ENCODE peak calls at places on chromosomes 3 and 15, in ten cellular contexts. One of them, this sample, is unnamed.

GRCh38 chr3:98525494-98525893 is 2.8 kb upstream of the CLDND1 start:
- DNase-seq in mesenchymal stem cell: no peak
- DNase-seq in CD8-positive, alpha-beta T cell: no peak
- DNase-seq in tibial artery: no peak
- DNase-seq in aorta: no peak
- DNase-seq in heart right ventricle: no peak
- DNase-seq in uterus: no peak
- DNase-seq in heart left ventricle: no peak
- DNase-seq in cardiac muscle cell: no peak
- DNase-seq in ovary: no peak
- DNase-seq in this sample: no peak

GRCh38 chr3:149151843-149152242 is 22.4 kb downstream of the HPS3 start:
- DNase-seq in mesenchymal stem cell: peak; percentile 91
- DNase-seq in CD8-positive, alpha-beta T cell: no peak
- DNase-seq in tibial artery: no peak
- DNase-seq in aorta: no peak
- DNase-seq in heart right ventricle: no peak
- DNase-seq in uterus: no peak
- DNase-seq in heart left ventricle: no peak
- DNase-seq in cardiac muscle cell: peak; percentile 68
- DNase-seq in ovary: no peak
- DNase-seq in this sample: no peak

GRCh38 chr3:53482227-53482626 is 12.2 kb upstream of the CACNA1D start:
- DNase-seq in mesenchymal stem cell: no peak
- DNase-seq in CD8-positive, alpha-beta T cell: no peak
- DNase-seq in tibial artery: no peak
- DNase-seq in aorta: no peak
- DNase-seq in heart right ventricle: no peak
- DNase-seq in uterus: no peak
- DNase-seq in heart left ventricle: no peak
- DNase-seq in cardiac muscle cell: no peak
- DNase-seq in ovary: no peak
- DNase-seq in this sample: no peak

GRCh38 chr3:4512895-4513616 is 19.9 kb downstream of the ITPR1 start:
- DNase-seq in mesenchymal stem cell: no peak
- DNase-seq in CD8-positive, alpha-beta T cell: no peak
- DNase-seq in tibial artery: no peak
- DNase-seq in aorta: no peak
- DNase-seq in heart right ventricle: no peak
- DNase-seq in uterus: no peak
- DNase-seq in heart left ventricle: no peak
- DNase-seq in cardiac muscle cell: peak; percentile 51
- DNase-seq in ovary: no peak
- DNase-seq in this sample: no peak

GRCh38 chr3:125302932-125303331 is 72.2 kb downstream of the ZNF148 start:
- DNase-seq in mesenchymal stem cell: no peak
- DNase-seq in CD8-positive, alpha-beta T cell: no peak
- DNase-seq in tibial artery: no peak
- DNase-seq in aorta: no peak
- DNase-seq in heart right ventricle: no peak
- DNase-seq in uterus: no peak
- DNase-seq in heart left ventricle: no peak
- DNase-seq in cardiac muscle cell: no peak
- DNase-seq in ovary: no peak
- DNase-seq in this sample: no peak

GRCh38 chr3:128804017-128804816 is 75.2 kb upstream of the ACAD9 start:
- DNase-seq in mesenchymal stem cell: peak; percentile 80
- DNase-seq in CD8-positive, alpha-beta T cell: peak; percentile 41
- DNase-seq in tibial artery: no peak
- DNase-seq in aorta: no peak
- DNase-seq in heart right ventricle: no peak
- DNase-seq in uterus: no peak
- DNase-seq in heart left ventricle: no peak
- DNase-seq in cardiac muscle cell: peak; percentile 59
- DNase-seq in ovary: no peak
- DNase-seq in this sample: peak; percentile 50

GRCh38 chr3:2354702-2355101 is 256.0 kb downstream of the CNTN4 start:
- DNase-seq in mesenchymal stem cell: peak; percentile 89
- DNase-seq in CD8-positive, alpha-beta T cell: no peak
- DNase-seq in tibial artery: no peak
- DNase-seq in aorta: no peak
- DNase-seq in heart right ventricle: no peak
- DNase-seq in uterus: no peak
- DNase-seq in heart left ventricle: no peak
- DNase-seq in cardiac muscle cell: peak; percentile 54
- DNase-seq in ovary: no peak
- DNase-seq in this sample: no peak

GRCh38 chr15:43775411-43775965 is 1.3 kb downstream of the ELL3 start:
- DNase-seq in mesenchymal stem cell: peak; percentile 58
- DNase-seq in CD8-positive, alpha-beta T cell: no peak
- DNase-seq in tibial artery: no peak
- DNase-seq in aorta: no peak
- DNase-seq in heart right ventricle: no peak
- DNase-seq in uterus: peak; percentile 30
- DNase-seq in heart left ventricle: peak; percentile 31
- DNase-seq in cardiac muscle cell: no peak
- DNase-seq in ovary: peak; percentile 43
- DNase-seq in this sample: no peak

GRCh38 chr15:58179741-58180381 is 41.7 kb downstream of the AQP9 start:
- DNase-seq in mesenchymal stem cell: no peak
- DNase-seq in CD8-positive, alpha-beta T cell: no peak
- DNase-seq in tibial artery: no peak
- DNase-seq in aorta: no peak
- DNase-seq in heart right ventricle: no peak
- DNase-seq in uterus: no peak
- DNase-seq in heart left ventricle: no peak
- DNase-seq in cardiac muscle cell: peak; percentile 59
- DNase-seq in ovary: no peak
- DNase-seq in this sample: no peak

GRCh38 chr3:135618123-135618522 is 347.4 kb upstream of the PPP2R3A start:
- DNase-seq in mesenchymal stem cell: no peak
- DNase-seq in CD8-positive, alpha-beta T cell: no peak
- DNase-seq in tibial artery: no peak
- DNase-seq in aorta: no peak
- DNase-seq in heart right ventricle: no peak
- DNase-seq in uterus: no peak
- DNase-seq in heart left ventricle: no peak
- DNase-seq in cardiac muscle cell: no peak
- DNase-seq in ovary: no peak
- DNase-seq in this sample: no peak

DNA sequence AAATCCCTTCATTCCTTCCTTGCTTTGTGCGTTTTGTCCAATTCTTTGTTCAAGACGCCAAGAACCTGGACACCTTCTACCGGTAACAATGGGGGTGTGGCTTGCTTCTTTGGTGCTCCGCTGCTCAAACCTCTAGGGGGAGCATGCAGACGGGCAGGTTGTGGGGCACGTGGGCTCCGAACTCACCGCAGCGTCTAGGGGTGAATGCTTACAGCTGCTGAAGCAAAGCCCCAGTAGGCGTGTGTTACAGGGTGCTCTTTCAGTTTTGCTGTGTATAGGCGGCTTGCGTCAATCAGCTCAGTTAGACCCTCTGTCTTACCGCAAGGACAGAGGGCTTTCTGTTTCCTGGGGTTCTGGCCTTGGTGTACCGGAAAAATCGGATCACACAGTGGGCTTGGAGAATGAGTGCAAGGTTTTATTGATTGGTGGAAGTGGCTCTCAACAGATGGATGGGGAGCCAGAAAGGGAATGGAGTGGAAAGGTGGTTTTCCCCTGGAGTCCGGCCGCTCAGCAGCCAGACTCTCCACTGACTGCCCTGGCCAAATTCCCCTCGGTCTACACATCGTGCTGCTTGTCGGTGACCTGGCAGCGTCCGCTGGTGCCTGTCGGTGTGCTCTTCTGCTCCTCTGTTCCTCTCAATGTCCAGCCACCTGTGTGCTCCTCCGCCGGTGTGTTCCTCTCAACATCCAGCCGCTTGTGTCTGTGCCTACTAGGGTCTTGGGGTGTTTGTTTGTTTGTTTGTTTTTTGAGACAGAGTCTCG is 1.2 kb upstream of the LRRC34 start:
- DNase-seq in mesenchymal stem cell: no peak
- DNase-seq in CD8-positive, alpha-beta T cell: peak; percentile 75
- DNase-seq in tibial artery: no peak
- DNase-seq in aorta: peak; percentile 51
- DNase-seq in heart right ventricle: no peak
- DNase-seq in uterus: no peak
- DNase-seq in heart left ventricle: no peak
- DNase-seq in cardiac muscle cell: peak; percentile 53
- DNase-seq in ovary: peak; percentile 30
- DNase-seq in this sample: peak; percentile 49
- H3K27ac ChIP-seq in mesenchymal stem cell: no peak overlapping the region
- H3K27ac ChIP-seq in CD8-positive, alpha-beta T cell: no peak overlapping the region
- H3K27ac ChIP-seq in tibial artery: no peak overlapping the region
- H3K27ac ChIP-seq in aorta: no peak overlapping the region
- H3K27ac ChIP-seq in heart right ventricle: no peak overlapping the region
- H3K27ac ChIP-seq in uterus: no peak overlapping the region
- H3K27ac ChIP-seq in heart left ventricle: no peak overlapping the region
- H3K27ac ChIP-seq in cardiac muscle cell: no peak overlapping the region
- H3K27ac ChIP-seq in ovary: no peak overlapping the region
- H3K27ac ChIP-seq in this sample: no peak overlapping the region

DNA sequence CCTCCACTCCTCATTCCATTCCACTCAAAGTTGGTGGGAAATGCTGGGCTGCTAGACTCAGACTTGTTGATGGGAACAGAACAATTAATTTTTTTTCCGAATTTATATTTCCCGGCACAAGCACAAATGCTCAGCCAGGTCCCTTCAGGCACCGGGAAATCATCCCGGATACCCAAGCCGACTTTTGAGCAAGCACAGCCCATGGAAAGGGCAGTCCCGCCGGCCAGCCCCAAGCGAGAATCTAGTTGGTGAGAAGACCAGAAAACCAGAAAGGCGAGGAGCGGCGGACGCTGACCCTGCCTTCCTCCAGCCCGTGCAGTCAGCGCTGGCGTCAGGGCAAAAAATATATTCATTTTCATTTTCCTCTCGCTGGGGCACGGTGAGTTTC is 758 bp upstream of the ZIC4 start:
- DNase-seq in mesenchymal stem cell: no peak
- DNase-seq in CD8-positive, alpha-beta T cell: no peak
- DNase-seq in tibial artery: no peak
- DNase-seq in aorta: no peak
- DNase-seq in heart right ventricle: no peak
- DNase-seq in uterus: no peak
- DNase-seq in heart left ventricle: no peak
- DNase-seq in cardiac muscle cell: no peak
- DNase-seq in ovary: no peak
- DNase-seq in this sample: no peak
- H3K27me3 ChIP-seq in mesenchymal stem cell: peaks cover 7% of the 10 kb centered on the region
- H3K27me3 ChIP-seq in CD8-positive, alpha-beta T cell: peaks cover 36% of the 10 kb centered on the region
- H3K27me3 ChIP-seq in tibial artery: peaks cover 15% of the 10 kb centered on the region
- H3K27me3 ChIP-seq in aorta: no peaks in the 10 kb centered on the region
- H3K27me3 ChIP-seq in heart right ventricle: peaks cover 100% of the 10 kb centered on the region
- H3K27me3 ChIP-seq in uterus: peaks cover 81% of the 10 kb centered on the region
- H3K27me3 ChIP-seq in heart left ventricle: peaks cover 94% of the 10 kb centered on the region
- H3K27me3 ChIP-seq in cardiac muscle cell: peaks cover 100% of the 10 kb centered on the region
- H3K27me3 ChIP-seq in ovary: peaks cover 4% of the 10 kb centered on the region
- H3K27me3 ChIP-seq in this sample: peaks cover 93% of the 10 kb centered on the region

GRCh38 chr15:31439328-31439727 is 112.7 kb downstream of the KLF13 start:
- DNase-seq in mesenchymal stem cell: no peak
- DNase-seq in CD8-positive, alpha-beta T cell: no peak
- DNase-seq in tibial artery: no peak
- DNase-seq in aorta: no peak
- DNase-seq in heart right ventricle: no peak
- DNase-seq in uterus: no peak
- DNase-seq in heart left ventricle: no peak
- DNase-seq in cardiac muscle cell: no peak
- DNase-seq in ovary: no peak
- DNase-seq in this sample: no peak

GRCh38 chr15:31435256-31435781 is 108.7 kb downstream of the KLF13 start:
- DNase-seq in mesenchymal stem cell: peak; percentile 91
- DNase-seq in CD8-positive, alpha-beta T cell: peak; percentile 82
- DNase-seq in tibial artery: peak; percentile 86
- DNase-seq in aorta: peak; percentile 85
- DNase-seq in heart right ventricle: peak; percentile 82
- DNase-seq in uterus: peak; percentile 65
- DNase-seq in heart left ventricle: peak; percentile 90
- DNase-seq in cardiac muscle cell: peak; percentile 89
- DNase-seq in ovary: peak; percentile 73
- DNase-seq in this sample: peak; percentile 77

GRCh38 chr15:31435891-31436628 is 109.4 kb downstream of the KLF13 start:
- DNase-seq in mesenchymal stem cell: no peak
- DNase-seq in CD8-positive, alpha-beta T cell: peak; percentile 34
- DNase-seq in tibial artery: peak; percentile 82
- DNase-seq in aorta: no peak
- DNase-seq in heart right ventricle: no peak
- DNase-seq in uterus: no peak
- DNase-seq in heart left ventricle: peak; percentile 44
- DNase-seq in cardiac muscle cell: no peak
- DNase-seq in ovary: no peak
- DNase-seq in this sample: no peak

GRCh38 chr15:31438601-31439265 is 112.1 kb downstream of the KLF13 start:
- DNase-seq in mesenchymal stem cell: no peak
- DNase-seq in CD8-positive, alpha-beta T cell: no peak
- DNase-seq in tibial artery: no peak
- DNase-seq in aorta: no peak
- DNase-seq in heart right ventricle: no peak
- DNase-seq in uterus: no peak
- DNase-seq in heart left ventricle: no peak
- DNase-seq in cardiac muscle cell: no peak
- DNase-seq in ovary: no peak
- DNase-seq in this sample: no peak

DNA sequence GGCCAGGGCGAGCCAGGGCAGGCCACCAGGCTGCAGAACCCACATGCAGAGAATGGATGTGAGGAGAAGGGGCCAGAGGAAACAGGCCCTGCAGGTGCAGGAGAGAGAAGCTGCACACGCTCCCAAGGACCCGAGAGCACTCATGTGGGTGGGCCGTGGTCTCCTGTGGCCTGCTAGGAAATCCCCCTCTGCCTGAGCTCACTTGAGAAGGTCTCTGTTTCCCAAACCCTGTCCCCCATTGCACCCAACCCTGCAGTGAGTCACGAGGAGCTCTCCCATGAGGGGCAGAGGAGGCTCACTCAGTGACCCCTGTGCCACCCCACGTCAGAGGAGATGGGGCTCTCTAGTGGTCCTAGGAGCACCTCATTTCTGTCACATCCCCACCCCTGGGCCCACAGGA is 111.1 kb downstream of the KLF13 start:
- DNase-seq in mesenchymal stem cell: no peak
- DNase-seq in CD8-positive, alpha-beta T cell: peak; percentile 45
- DNase-seq in tibial artery: no peak
- DNase-seq in aorta: no peak
- DNase-seq in heart right ventricle: no peak
- DNase-seq in uterus: no peak
- DNase-seq in heart left ventricle: no peak
- DNase-seq in cardiac muscle cell: no peak
- DNase-seq in ovary: no peak
- DNase-seq in this sample: no peak
- H3K27ac ChIP-seq in mesenchymal stem cell: no peak overlapping the region
- H3K27ac ChIP-seq in CD8-positive, alpha-beta T cell: peak overlapping the region; percentile 17
- H3K27ac ChIP-seq in tibial artery: no peak overlapping the region
- H3K27ac ChIP-seq in aorta: no peak overlapping the region
- H3K27ac ChIP-seq in heart right ventricle: no peak overlapping the region
- H3K27ac ChIP-seq in uterus: no peak overlapping the region
- H3K27ac ChIP-seq in heart left ventricle: no peak overlapping the region
- H3K27ac ChIP-seq in cardiac muscle cell: no peak overlapping the region
- H3K27ac ChIP-seq in ovary: no peak overlapping the region
- H3K27ac ChIP-seq in this sample: peak overlapping the region; percentile 88

DNA sequence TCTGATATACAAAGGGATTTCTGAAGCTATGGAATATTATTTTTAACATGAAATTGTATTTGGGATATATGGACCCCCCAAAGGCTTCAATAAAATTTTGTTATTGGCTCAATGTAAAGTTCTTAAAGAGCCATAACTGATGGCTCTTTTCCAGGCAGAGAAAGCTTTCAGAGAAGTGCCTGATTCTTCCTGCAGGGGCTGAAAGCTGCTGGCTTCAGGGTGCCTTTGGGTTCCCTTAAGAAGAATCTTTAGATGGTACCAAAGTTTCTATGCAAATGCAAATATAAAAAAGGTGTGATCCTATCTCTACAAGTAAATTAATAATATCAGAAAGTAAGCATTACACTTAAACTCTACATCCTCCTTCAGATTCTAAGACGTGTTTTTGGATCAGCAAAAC is 72.6 kb downstream of the NR2F2 start:
- DNase-seq in mesenchymal stem cell: no peak
- DNase-seq in CD8-positive, alpha-beta T cell: no peak
- DNase-seq in tibial artery: no peak
- DNase-seq in aorta: no peak
- DNase-seq in heart right ventricle: no peak
- DNase-seq in uterus: no peak
- DNase-seq in heart left ventricle: no peak
- DNase-seq in cardiac muscle cell: no peak
- DNase-seq in ovary: no peak
- DNase-seq in this sample: no peak
- H3K27me3 ChIP-seq in mesenchymal stem cell: peaks cover 33% of the 10 kb centered on the region
- H3K27me3 ChIP-seq in CD8-positive, alpha-beta T cell: peaks cover 8% of the 10 kb centered on the region
- H3K27me3 ChIP-seq in tibial artery: no peaks in the 10 kb centered on the region
- H3K27me3 ChIP-seq in aorta: no peaks in the 10 kb centered on the region
- H3K27me3 ChIP-seq in heart right ventricle: peaks cover 59% of the 10 kb centered on the region
- H3K27me3 ChIP-seq in uterus: peaks cover 8% of the 10 kb centered on the region
- H3K27me3 ChIP-seq in heart left ventricle: peaks cover 20% of the 10 kb centered on the region
- H3K27me3 ChIP-seq in cardiac muscle cell: peaks cover 98% of the 10 kb centered on the region
- H3K27me3 ChIP-seq in ovary: no peaks in the 10 kb centered on the region
- H3K27me3 ChIP-seq in this sample: peaks cover 17% of the 10 kb centered on the region

This sample was measured in CD4-positive, alpha-beta T cell.